ENCODE peak calls at places on chromosomes 7 and 10, in eight cellular contexts. W is prostate gland; S is CD8-positive, alpha-beta T cell; Q is Caco-2; P is transverse colon; D is IMR-90; C is nephron progenitor cell; L is natural killer cell. Z is an unnamed sample.
A peak's percentile ranks its signal among the peaks of the same experiment; 100 is the strongest.

GRCh38 chr7:157593541-157593940 is 256.7 kb downstream of the DNAJB6 start:
- DNase-seq in W (no peak), S (no peak), Q (no peak), P (no peak), D (no peak), C (no peak), L (no peak), Z (no peak)

GRCh38 chr7:19899517-19899916 is 126.1 kb upstream of the TMEM196 start:
- DNase-seq in W (no peak), S (no peak), Q (no peak), P (no peak), D (no peak), C (no peak), L (no peak), Z (no peak)

GRCh38 chr10:95247881-95248583 is 42.8 kb downstream of the PDLIM1 start:
- DNase-seq in W (peak; percentile 55), S (no peak), Q (no peak), P (no peak), D (no peak), C (no peak), L (no peak), Z (no peak)

GRCh38 chr7:158814637-158815036 is 14.7 kb downstream of the ESYT2 start:
- DNase-seq in W (no peak), S (peak; percentile 61), Q (no peak), P (no peak), D (no peak), C (no peak), L (no peak), Z (no peak)

GRCh38 chr10:61669849-61670248 is 7.1 kb downstream of the CABCOCO1 start:
- DNase-seq in W (no peak), S (no peak), Q (no peak), P (no peak), D (no peak), C (no peak), L (no peak), Z (no peak)

GRCh38 chr10:234708-235406 is 99.6 kb downstream of the ZMYND11 start:
- DNase-seq in W (peak; percentile 20), S (no peak), Q (no peak), P (no peak), D (no peak), C (no peak), L (no peak), Z (no peak)

GRCh38 chr7:6375346-6376101 is 72.2 kb downstream of the DAGLB start:
- DNase-seq in W (no peak), S (peak; percentile 15), Q (no peak), P (no peak), D (peak; percentile 49), C (no peak), L (no peak), Z (no peak)

GRCh38 chr7:89334785-89335184 is 539.2 kb upstream of the TEX47 start:
- DNase-seq in W (no peak), S (no peak), Q (peak; percentile 15), P (no peak), D (no peak), C (no peak), L (no peak), Z (no peak)

GRCh38 chr10:790821-791551 is 101.5 kb upstream of the DIP2C start:
- DNase-seq in W (no peak), S (no peak), Q (no peak), P (no peak), D (no peak), C (no peak), L (no peak), Z (no peak)

GRCh38 chr7:47636693-47637175 is 54.8 kb upstream of the TNS3 start:
- DNase-seq in W (no peak), S (no peak), Q (no peak), P (no peak), D (no peak), C (no peak), L (no peak), Z (no peak)

GRCh38 chr7:99037327-99037940 is 106.5 kb downstream of the SMURF1 start:
- DNase-seq in W (no peak), S (no peak), Q (no peak), P (no peak), D (no peak), C (no peak), L (no peak), Z (no peak)

GRCh38 chr7:24216576-24217116 is 67.3 kb upstream of the NPY start:
- DNase-seq in W (no peak), S (no peak), Q (no peak), P (no peak), D (peak; percentile 13), C (no peak), L (no peak), Z (no peak)

GRCh38 chr7:29039747-29040569 is 81.8 kb upstream of the TRIL start:
- DNase-seq in W (no peak), S (no peak), Q (no peak), P (no peak), D (no peak), C (no peak), L (no peak), Z (no peak)

GRCh38 chr7:38932509-38933168 is 23.6 kb upstream of the VPS41 start:
- DNase-seq in W (peak; percentile 40), S (peak; percentile 27), Q (peak; percentile 73), P (peak; percentile 68), D (peak; percentile 25), C (peak; percentile 84), L (peak; percentile 38), Z (no peak)

DNA sequence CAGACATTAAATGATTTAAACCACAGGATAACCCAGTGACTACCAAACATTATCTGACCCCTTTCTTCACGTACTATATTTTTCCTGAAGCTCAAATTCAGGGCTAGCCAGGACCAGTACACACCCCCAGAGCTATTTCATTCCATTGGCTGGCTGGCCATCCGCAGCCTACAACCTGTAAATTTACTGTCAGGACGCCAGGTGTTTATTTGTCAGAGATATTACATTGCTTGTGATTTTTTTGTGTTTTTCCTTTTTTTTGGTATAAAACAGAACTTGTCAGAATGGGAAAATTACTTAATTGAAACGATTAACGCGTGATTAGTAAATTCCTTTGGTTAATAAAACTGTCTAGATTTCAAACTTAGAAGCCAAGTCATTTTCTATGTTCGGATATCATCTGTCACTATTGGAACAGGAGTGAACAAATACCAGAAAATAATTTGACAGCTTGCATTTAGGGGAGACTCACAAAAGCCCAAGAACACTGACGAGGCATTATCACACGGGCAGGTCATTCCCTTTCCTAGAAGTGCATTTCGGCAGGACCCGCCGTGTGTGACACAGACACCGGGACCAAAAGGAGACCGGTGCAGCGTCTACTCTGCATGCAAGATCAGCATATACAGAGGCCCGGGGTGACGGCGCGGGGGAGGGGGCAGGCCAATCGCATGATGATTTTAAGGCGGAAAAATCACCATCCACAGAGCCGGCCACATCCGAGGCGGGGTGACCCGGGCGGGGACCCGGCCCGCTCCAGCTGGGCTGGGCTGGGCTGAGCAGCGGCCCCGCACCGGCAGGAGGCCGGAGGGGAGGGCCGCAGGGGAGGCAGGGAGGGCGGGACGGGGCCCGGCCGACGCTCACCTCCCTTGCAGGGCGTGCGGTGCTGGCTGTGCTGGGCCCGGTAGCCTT is 926 bp downstream of the GLUD1 start:
- DNase-seq in W (peak; percentile 59), S (peak; percentile 60), Q (peak; percentile 63), P (peak; percentile 73), D (peak; percentile 22), C (peak; percentile 67), L (peak; percentile 64), Z (no peak)
- TF ChIP-seq CTCF in W (no peak), S (no peak), Q (no peak), P (no peak), D (no peak), C (no peak), L (no peak), Z (no peak)

GRCh38 chr10:91860885-91861284 is 48.4 kb downstream of the FGFBP3 start:
- DNase-seq in W (no peak), S (no peak), Q (no peak), P (no peak), D (no peak), C (no peak), L (no peak), Z (no peak)

DNA sequence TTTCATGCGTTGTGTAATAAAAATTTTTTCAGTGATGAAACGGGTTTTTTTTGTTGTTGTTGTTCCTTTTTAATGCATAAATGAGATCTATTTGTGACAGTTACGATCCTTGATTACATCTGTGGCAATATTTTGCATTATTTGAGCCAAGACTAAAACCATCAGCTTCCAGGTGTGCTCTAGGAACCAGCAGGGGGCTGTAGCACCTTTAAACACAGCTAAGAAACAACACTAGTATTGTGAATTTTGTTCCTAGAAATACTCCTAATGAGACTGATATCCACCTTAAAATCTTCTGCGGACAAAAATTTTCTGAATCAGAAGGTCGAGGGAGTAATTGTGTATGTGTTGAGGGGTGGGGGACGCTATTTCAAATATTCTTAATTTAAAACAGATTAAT is 52.6 kb downstream of the FGFBP3 start:
- DNase-seq in W (no peak), S (no peak), Q (peak; percentile 33), P (no peak), D (no peak), C (no peak), L (no peak), Z (no peak)
- TF ChIP-seq CTCF in W (peak; percentile 41), S (no peak), Q (peak; percentile 77), P (no peak), D (no peak), C (peak; percentile 42), L (no peak), Z (peak; percentile 59)

DNA sequence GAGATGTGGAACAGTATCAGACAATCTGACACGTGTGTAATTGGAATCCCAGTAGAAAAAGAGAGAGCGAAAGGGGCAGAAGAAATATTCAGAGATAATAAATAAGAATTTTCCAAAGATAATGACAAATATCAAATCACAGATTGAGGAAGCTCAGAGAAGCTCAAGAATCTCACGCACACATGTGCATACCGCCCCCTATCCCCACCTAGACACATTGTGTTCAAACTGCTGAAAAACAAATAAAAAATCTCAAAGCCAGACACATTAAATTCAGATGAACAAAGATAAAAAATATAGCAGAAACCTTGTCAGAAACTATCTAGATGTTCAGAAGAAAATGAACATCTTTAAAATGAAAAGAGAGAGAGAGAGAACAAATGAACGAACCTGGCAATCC is 17.2 kb downstream of the SFR1 start:
- DNase-seq in W (no peak), S (no peak), Q (no peak), P (no peak), D (no peak), C (no peak), L (no peak), Z (no peak)
- TF ChIP-seq CTCF in W (no peak), S (peak; percentile 35), Q (peak; percentile 41), P (no peak), D (no peak), C (no peak), L (peak; percentile 24), Z (peak; percentile 57)

GRCh38 chr7:122552769-122553168 is 146.1 kb downstream of the RNF133 start:
- DNase-seq in W (no peak), S (no peak), Q (no peak), P (no peak), D (no peak), C (no peak), L (no peak), Z (no peak)

GRCh38 chr7:122549578-122549977 is 149.3 kb downstream of the RNF133 start:
- DNase-seq in W (no peak), S (no peak), Q (no peak), P (no peak), D (no peak), C (no peak), L (no peak), Z (no peak)

GRCh38 chr7:122553761-122554160 is 145.2 kb downstream of the RNF133 start:
- DNase-seq in W (no peak), S (no peak), Q (no peak), P (no peak), D (no peak), C (no peak), L (no peak), Z (no peak)

GRCh38 chr7:122546496-122546895 is 152.4 kb downstream of the RNF133 start:
- DNase-seq in W (no peak), S (no peak), Q (no peak), P (no peak), D (no peak), C (no peak), L (no peak), Z (no peak)

GRCh38 chr7:122550545-122550944 is 148.4 kb downstream of the RNF133 start:
- DNase-seq in W (no peak), S (no peak), Q (no peak), P (no peak), D (no peak), C (no peak), L (no peak), Z (no peak)
- TF ChIP-seq CTCF in W (no peak), S (no peak), Q (peak; percentile 44), P (no peak), D (no peak), C (no peak), L (no peak), Z (peak; percentile 29)

Z was measured in D721Med.